ENCODE peak calls at places on chromosomes 16 and 17, in nine cellular contexts. X, T, G, O, S, Z, D, J and A are unnamed samples. For H3K4me1 and H3K36me3, the result is how much of the 10 kb centered on the place peaks cover.

GRCh38 chr17:78817123-78817522 is 23.5 kb downstream of the USP36 start:
- DNase-seq in X (no peak), T (no peak), G (no peak), O (peak), S (no peak), Z (no peak), D (no peak), J (peak), A (no peak)

GRCh38 chr17:81870978-81871386 is at the start of gene ARHGDIA:
- DNase-seq in X (no peak), T (no peak), G (no peak), O (no peak), S (peak), Z (peak), D (no peak), J (no peak), A (no peak)

GRCh38 chr16:67157106-67157748 is 2.5 kb downstream of the TRADD start:
- DNase-seq in X (no peak), T (no peak), G (no peak), O (no peak), S (no peak), Z (no peak), D (no peak), J (no peak), A (no peak)

GRCh38 chr17:72143245-72143644 is 22.4 kb downstream of the SOX9 start:
- DNase-seq in X (no peak), T (no peak), G (no peak), O (no peak), S (no peak), Z (no peak), D (no peak), J (no peak), A (no peak)

GRCh38 chr16:56480776-56481467 is 29.6 kb downstream of the OGFOD1 start:
- DNase-seq in X (no peak), T (no peak), G (no peak), O (no peak), S (no peak), Z (no peak), D (no peak), J (no peak), A (no peak)

GRCh38 chr16:3065069-3065741 is at the start of gene IL32:
- DNase-seq in X (peak), T (peak), G (no peak), O (peak), S (no peak), Z (no peak), D (peak), J (peak), A (peak)

GRCh38 chr17:40545660-40546059 is 19.6 kb downstream of the CCR7 start:
- DNase-seq in X (no peak), T (no peak), G (no peak), O (no peak), S (no peak), Z (peak), D (peak), J (no peak), A (no peak)

GRCh38 chr16:652454-653021 is 3.4 kb downstream of the WDR90 start:
- DNase-seq in X (no peak), T (no peak), G (no peak), O (no peak), S (no peak), Z (no peak), D (no peak), J (no peak), A (no peak)

GRCh38 chr16:70770968-70771552 is 29.9 kb downstream of the VAC14 start:
- DNase-seq in X (peak), T (peak), G (peak), O (no peak), S (no peak), Z (no peak), D (peak), J (peak), A (peak)

GRCh38 chr17:978110-979093 is 1.2 kb downstream of the NXN start:
- DNase-seq in X (peak), T (peak), G (no peak), O (no peak), S (no peak), Z (no peak), D (peak), J (no peak), A (peak)

GRCh38 chr16:58046054-58046881 is 20.7 kb downstream of the MMP15 start:
- DNase-seq in X (no peak), T (no peak), G (no peak), O (no peak), S (no peak), Z (no peak), D (no peak), J (no peak), A (no peak)

GRCh38 chr16:57620316-57621231 is 7.9 kb upstream of the ADGRG1 start:
- DNase-seq in X (no peak), T (peak), G (peak), O (no peak), S (no peak), Z (peak), D (peak), J (no peak), A (peak)

GRCh38 chr17:75634754-75635609 is 1.7 kb downstream of the SMIM5 start:
- DNase-seq in X (no peak), T (no peak), G (no peak), O (no peak), S (no peak), Z (no peak), D (no peak), J (no peak), A (no peak)

DNA sequence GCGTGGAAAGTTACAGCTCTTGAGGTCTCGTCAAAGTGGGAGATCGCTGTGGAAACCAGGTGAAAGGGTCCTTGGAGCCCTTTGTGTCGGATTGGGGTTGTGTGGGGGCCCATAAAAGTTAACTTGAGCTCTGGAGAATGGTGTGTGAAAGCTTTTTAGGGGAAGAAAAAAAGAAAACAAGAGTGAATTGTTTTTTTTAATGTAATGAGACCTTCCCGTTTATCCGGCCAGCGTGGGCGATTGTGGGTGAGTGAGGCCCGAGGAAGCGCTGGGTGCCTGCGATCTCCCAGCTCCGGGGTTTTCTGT is 150.6 kb downstream of the MSI2 start:
- DNase-seq in X (no peak), T (no peak), G (no peak), O (no peak), S (no peak), Z (no peak), D (no peak), J (no peak), A (no peak)
- H3K4me1 ChIP-seq in X (under half), T (under half), G (under half), O (under half), S (under half), Z (under half), D (under half), J (under half), A (under half)

GRCh38 chr17:12996941-12997340 is 20.9 kb downstream of the ELAC2 start:
- DNase-seq in X (no peak), T (no peak), G (no peak), O (no peak), S (no peak), Z (peak), D (no peak), J (no peak), A (no peak)

GRCh38 chr17:12994341-12995074 is 23.3 kb downstream of the ELAC2 start:
- DNase-seq in X (no peak), T (no peak), G (no peak), O (no peak), S (no peak), Z (no peak), D (no peak), J (no peak), A (no peak)

GRCh38 chr17:12996357-12996756 is 21.5 kb downstream of the ELAC2 start:
- DNase-seq in X (no peak), T (no peak), G (no peak), O (no peak), S (no peak), Z (peak), D (no peak), J (no peak), A (no peak)

GRCh38 chr17:12995106-12995895 is 22.5 kb downstream of the ELAC2 start:
- DNase-seq in X (no peak), T (no peak), G (no peak), O (no peak), S (no peak), Z (peak), D (no peak), J (no peak), A (no peak)

DNA sequence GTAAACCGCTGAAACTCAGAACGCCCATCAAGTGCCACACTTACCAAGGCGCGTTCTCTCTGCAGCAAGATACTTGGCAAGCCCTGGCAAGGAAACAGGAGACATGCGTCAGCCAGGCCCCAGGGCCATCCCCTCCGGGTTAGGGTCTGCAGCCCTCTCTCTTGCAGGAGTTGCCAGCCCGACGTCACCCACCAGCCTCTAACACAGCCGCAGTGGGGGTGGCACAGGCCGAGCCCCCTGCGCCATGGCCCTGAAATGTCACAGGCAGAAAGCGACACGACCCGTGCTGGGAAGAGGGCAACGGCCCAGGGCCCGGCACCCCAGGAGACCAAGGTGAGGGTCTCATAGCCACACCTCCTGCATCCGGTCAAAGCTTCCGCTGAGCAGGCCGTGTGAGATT is 21.9 kb downstream of the ELAC2 start:
- DNase-seq in X (no peak), T (no peak), G (no peak), O (no peak), S (no peak), Z (peak), D (no peak), J (no peak), A (no peak)
- H3K36me3 ChIP-seq in X (half or more), T (half or more), G (under half), O (half or more), S (half or more), Z (half or more), D (half or more), J (half or more), A (half or more)

GRCh38 chr16:75382611-75383010 is 50.7 kb downstream of the CFDP1 start:
- DNase-seq in X (no peak), T (no peak), G (no peak), O (no peak), S (no peak), Z (no peak), D (no peak), J (no peak), A (no peak)
- H3K4me1 ChIP-seq in X (half or more), T (under half), G (under half), O (under half), S (under half), Z (half or more), D (under half), J (under half), A (under half)

DNA sequence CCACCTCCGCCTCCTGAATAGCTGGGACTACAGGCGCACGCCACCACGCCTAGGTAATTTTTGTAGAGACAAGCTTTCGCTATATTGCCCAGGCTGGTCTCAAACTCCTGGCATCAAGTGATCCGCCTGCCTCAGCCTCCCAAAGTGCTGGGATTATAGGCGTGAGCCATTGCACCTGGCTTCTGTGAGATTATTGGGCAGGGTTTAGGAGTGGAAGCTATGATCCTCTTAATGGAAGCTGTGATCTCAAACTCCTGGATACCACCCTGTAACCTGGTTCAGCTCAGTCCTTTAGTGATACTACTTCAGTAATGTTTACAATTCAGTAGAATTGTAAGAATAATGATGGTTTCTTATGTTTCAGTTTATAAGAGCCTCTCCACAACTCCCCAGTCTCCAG is 14.1 kb downstream of the NFE2L1 start:
- DNase-seq in X (no peak), T (no peak), G (no peak), O (no peak), S (no peak), Z (no peak), D (no peak), J (no peak), A (no peak)
- H3K36me3 ChIP-seq in X (half or more), T (under half), G (under half), O (half or more), S (half or more), Z (half or more), D (half or more), J (half or more), A (half or more)

GRCh38 chr17:32345953-32346600 is 3.9 kb upstream of the ZNF207 start:
- DNase-seq in X (no peak), T (no peak), G (no peak), O (no peak), S (no peak), Z (no peak), D (no peak), J (no peak), A (no peak)
- H3K4me1 ChIP-seq in X (under half), T (under half), G (under half), O (under half), S (under half), Z (under half), D (under half), J (under half), A (under half)

GRCh38 chr17:64657610-64658125 is 4.4 kb downstream of the SMURF2 start:
- DNase-seq in X (no peak), T (no peak), G (no peak), O (no peak), S (no peak), Z (no peak), D (no peak), J (no peak), A (no peak)

GRCh38 chr17:64651889-64652288 is 10.2 kb downstream of the SMURF2 start:
- DNase-seq in X (peak), T (no peak), G (no peak), O (no peak), S (no peak), Z (no peak), D (no peak), J (no peak), A (no peak)

GRCh38 chr17:64653985-64654355 is 8.1 kb downstream of the SMURF2 start:
- DNase-seq in X (peak), T (no peak), G (no peak), O (no peak), S (no peak), Z (no peak), D (no peak), J (no peak), A (peak)

GRCh38 chr17:64655704-64656103 is 6.4 kb downstream of the SMURF2 start:
- DNase-seq in X (no peak), T (no peak), G (no peak), O (no peak), S (no peak), Z (no peak), D (no peak), J (no peak), A (no peak)

DNA sequence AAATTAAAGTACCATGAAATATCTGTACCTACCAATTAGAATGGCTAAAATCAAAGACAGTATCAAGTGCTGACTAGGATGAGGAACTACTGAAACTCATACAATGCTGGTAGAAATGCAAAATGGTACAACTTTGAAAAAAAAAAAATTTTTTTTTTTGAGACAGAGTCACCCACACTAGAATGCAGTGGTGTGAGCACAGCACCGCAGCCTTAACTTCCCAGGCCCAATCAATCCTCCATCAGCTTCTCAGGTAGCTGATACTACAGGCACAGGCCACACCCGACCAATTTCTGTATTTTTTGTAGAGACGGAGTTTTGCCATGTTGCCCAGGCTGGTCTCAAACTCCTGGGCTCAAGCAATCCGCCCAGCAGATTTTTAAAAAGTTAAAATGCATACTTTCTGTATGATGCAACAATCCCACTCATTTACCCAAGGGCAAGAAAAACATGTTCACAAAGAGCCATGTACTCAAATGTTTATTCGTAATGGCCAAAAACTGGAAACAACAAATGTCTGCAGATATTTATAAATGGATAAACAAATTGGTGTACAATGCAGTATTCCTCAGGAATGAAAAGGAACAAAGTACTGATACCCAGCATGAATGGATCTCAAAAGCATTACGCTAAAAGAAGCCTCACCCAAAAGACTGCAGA is 8.7 kb downstream of the SMURF2 start:
- DNase-seq in X (peak), T (no peak), G (no peak), O (no peak), S (no peak), Z (no peak), D (no peak), J (no peak), A (peak)
- H3K36me3 ChIP-seq in X (under half), T (under half), G (under half), O (under half), S (under half), Z (under half), D (under half), J (under half), A (under half)

GRCh38 chr17:48615212-48615962 is at the start of gene HOXB8:
- DNase-seq in X (no peak), T (no peak), G (no peak), O (no peak), S (no peak), Z (no peak), D (no peak), J (no peak), A (peak)
- H3K4me1 ChIP-seq in X (under half), T (under half), G (under half), O (half or more), S (under half), Z (under half), D (half or more), J (half or more), A (under half)